ENCODE peak calls at places on chromosomes 12 and 14, in five cellular contexts. Y is PC-3, X is DND-41, R is neural progenitor cell, T is GM23338. F is an unnamed sample. For H3K36me3, the result is how much of the 10 kb centered on the place peaks cover.

GRCh38 chr12:15688202-15688736 is 100.9 kb downstream of the EPS8 start:
- DNase-seq in Y (no peak), X (no peak), R (no peak), T (peak), F (peak)

GRCh38 chr12:9112076-9112853 is 3.5 kb downstream of the A2M start:
- DNase-seq in Y (no peak), X (no peak), R (no peak), T (no peak), F (no peak)

GRCh38 chr12:82475211-82475610 is 116.9 kb downstream of the METTL25 start:
- DNase-seq in Y (no peak), X (no peak), R (no peak), T (no peak), F (no peak)

GRCh38 chr14:29682789-29683188 is 244.9 kb downstream of the PRKD1 start:
- DNase-seq in Y (no peak), X (no peak), R (no peak), T (no peak), F (no peak)

GRCh38 chr12:64900540-64900939 is 76.1 kb downstream of the TBC1D30 start:
- DNase-seq in Y (peak), X (no peak), R (no peak), T (no peak), F (no peak)

GRCh38 chr12:119676022-119676421 is 8.1 kb downstream of the PRKAB1 start:
- DNase-seq in Y (no peak), X (no peak), R (no peak), T (no peak), F (no peak)

GRCh38 chr12:106248849-106249371 is 1.1 kb upstream of the CKAP4 start:
- DNase-seq in Y (peak), X (no peak), R (no peak), T (no peak), F (no peak)

GRCh38 chr12:121295746-121296617 is 527 bp downstream of the CAMKK2 start:
- DNase-seq in Y (peak), X (peak), R (peak), T (peak), F (peak)

GRCh38 chr12:68727776-68728175 is 18.2 kb upstream of the SLC35E3 start:
- DNase-seq in Y (no peak), X (no peak), R (no peak), T (no peak), F (no peak)

GRCh38 chr14:58059121-58059520 is 92.9 kb downstream of the ARMH4 start:
- DNase-seq in Y (no peak), X (no peak), R (no peak), T (no peak), F (no peak)

GRCh38 chr12:38158428-38159091 is 158.0 kb upstream of the ALG10B start:
- DNase-seq in Y (no peak), X (no peak), R (no peak), T (no peak), F (no peak)

GRCh38 chr14:90239139-90239538 is 17.2 kb upstream of the PSMC1 start:
- DNase-seq in Y (no peak), X (peak), R (peak), T (peak), F (no peak)

GRCh38 chr12:10082057-10082874 is 16.5 kb downstream of the CLEC1A start:
- DNase-seq in Y (no peak), X (no peak), R (no peak), T (no peak), F (no peak)

GRCh38 chr12:78331764-78332163 is 501.1 kb downstream of the NAV3 start:
- DNase-seq in Y (no peak), X (no peak), R (peak), T (peak), F (no peak)

GRCh38 chr14:72889366-72889765 is 4.5 kb downstream of the DPF3 start:
- DNase-seq in Y (no peak), X (no peak), R (peak), T (no peak), F (no peak)

GRCh38 chr14:72892879-72893635 is 844 bp downstream of the DPF3 start:
- DNase-seq in Y (peak), X (peak), R (peak), T (peak), F (peak)

GRCh38 chr14:72893636-72894322 is at the start of gene DPF3:
- DNase-seq in Y (peak), X (peak), R (peak), T (peak), F (peak)

GRCh38 chr14:72892103-72892878 is 1.6 kb downstream of the DPF3 start:
- DNase-seq in Y (peak), X (no peak), R (peak), T (peak), F (no peak)

GRCh38 chr14:72891666-72892102 is 2.2 kb downstream of the DPF3 start:
- DNase-seq in Y (no peak), X (no peak), R (no peak), T (no peak), F (no peak)
- H2AFZ ChIP-seq in Y (peak), X (no peak), R (peak), T (no peak), F (no peak)

GRCh38 chr14:103476631-103477030 is 46.0 kb downstream of the CKB start:
- DNase-seq in Y (no peak), X (no peak), R (no peak), T (no peak), F (no peak)

GRCh38 chr14:103476065-103476464 is 46.6 kb downstream of the CKB start:
- DNase-seq in Y (no peak), X (no peak), R (no peak), T (no peak), F (no peak)

GRCh38 chr14:103474893-103475292 is 47.7 kb downstream of the CKB start:
- DNase-seq in Y (no peak), X (no peak), R (no peak), T (no peak), F (no peak)

DNA sequence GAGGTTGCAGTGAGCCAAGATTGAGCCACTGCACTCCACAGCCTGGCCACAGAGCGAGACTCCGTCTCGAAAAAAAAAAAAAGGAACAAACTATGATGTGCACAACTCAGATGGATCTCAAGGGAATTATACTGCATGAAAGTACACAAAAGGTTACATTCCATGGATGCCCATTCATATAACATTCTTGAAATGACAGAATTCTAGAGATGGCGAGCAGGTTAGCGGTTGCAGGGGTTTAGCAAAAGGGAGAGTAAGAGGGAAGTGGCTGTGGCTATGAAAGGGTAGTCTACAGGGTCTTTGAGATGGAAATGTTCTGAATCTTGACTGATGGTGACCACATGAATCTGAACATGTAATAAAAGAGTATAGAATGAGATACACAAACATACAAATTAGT is 49.7 kb downstream of the CKB start:
- DNase-seq in Y (no peak), X (no peak), R (no peak), T (no peak), F (peak)
- H3K36me3 ChIP-seq in Y (under half), X (half or more), R (under half), T (under half), F (under half)

GRCh38 chr14:36518586-36519430 is 1.2 kb downstream of the NKX2-1 start:
- DNase-seq in Y (no peak), X (no peak), R (peak), T (peak), F (no peak)

GRCh38 chr14:36520601-36521525 is 831 bp upstream of the NKX2-1 start:
- DNase-seq in Y (peak), X (no peak), R (peak), T (peak), F (no peak)

GRCh38 chr14:36518031-36518585 is 1.9 kb downstream of the NKX2-1 start:
- DNase-seq in Y (no peak), X (no peak), R (peak), T (peak), F (no peak)

GRCh38 chr14:36521598-36522345 is 1.7 kb upstream of the NKX2-1 start:
- DNase-seq in Y (no peak), X (no peak), R (peak), T (peak), F (no peak)

DNA sequence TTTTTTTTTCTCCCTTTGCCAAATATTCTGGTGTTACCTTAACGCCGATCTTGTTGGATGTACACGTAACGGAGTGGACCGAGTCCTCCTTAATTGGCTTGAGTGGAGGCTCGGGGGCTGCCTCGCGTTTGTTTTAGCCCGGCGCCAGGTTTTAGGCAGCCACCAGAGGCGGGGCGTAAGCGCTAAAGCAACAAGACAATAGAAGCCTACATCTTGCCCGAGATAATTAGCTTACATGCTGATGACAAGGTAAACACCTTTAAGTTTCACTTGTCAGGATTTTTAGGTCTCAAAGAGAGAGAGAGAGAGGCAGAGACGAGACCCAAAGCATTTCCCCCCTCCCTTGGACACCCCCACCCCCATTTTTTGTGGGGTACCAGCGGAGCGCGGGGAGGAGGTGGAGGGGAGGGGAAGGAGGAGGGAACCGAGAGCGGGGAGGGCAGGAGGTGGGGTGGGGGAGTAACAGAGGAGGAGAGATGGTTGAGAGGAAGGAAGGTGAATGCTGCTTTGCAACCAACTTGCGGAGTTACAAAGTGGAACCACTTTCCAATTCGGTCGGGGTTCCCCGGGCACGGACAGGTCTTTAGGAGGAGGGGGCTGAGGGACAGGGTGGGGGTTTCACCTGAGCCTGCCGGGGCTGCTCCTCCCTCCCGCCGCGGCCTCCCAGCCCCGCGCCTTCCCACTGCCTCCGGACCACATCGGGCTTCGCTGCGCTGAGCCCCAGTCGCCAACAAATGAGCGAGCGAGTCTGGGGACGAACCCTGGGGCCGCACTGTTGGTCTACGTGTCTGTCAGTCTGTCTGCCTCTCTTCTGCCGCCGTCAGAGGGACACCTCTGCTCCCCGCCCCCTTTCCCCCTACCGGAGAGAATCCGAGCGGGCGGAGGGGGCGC is at the start of gene NKX2-1:
- DNase-seq in Y (no peak), X (no peak), R (peak), T (peak), F (no peak)
- H2AFZ ChIP-seq in Y (peak), X (no peak), R (no peak), T (peak), F (no peak)

DNA sequence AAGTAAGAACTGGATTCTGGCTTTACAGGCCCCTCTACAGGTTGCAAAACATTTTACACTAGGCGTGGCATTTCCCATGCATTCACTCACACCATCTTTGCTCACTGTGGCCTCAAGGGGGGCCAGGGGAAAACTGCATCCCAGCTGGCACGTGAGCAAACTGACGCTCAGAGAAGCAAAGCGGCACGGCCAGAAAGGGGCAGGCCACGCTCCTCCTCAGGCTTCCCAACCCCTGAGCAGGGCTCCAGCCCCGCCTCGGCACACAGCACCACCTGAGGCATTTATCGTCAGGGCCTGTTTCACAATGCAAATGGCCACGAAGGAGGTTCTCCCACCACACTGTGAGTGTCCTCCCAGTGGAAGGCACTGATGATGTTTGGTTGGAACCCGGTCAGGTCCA is 90.8 kb downstream of the BCL11B start:
- DNase-seq in Y (no peak), X (no peak), R (no peak), T (no peak), F (no peak)
- H3K36me3 ChIP-seq in Y (under half), X (half or more), R (under half), T (under half), F (under half)

DNA sequence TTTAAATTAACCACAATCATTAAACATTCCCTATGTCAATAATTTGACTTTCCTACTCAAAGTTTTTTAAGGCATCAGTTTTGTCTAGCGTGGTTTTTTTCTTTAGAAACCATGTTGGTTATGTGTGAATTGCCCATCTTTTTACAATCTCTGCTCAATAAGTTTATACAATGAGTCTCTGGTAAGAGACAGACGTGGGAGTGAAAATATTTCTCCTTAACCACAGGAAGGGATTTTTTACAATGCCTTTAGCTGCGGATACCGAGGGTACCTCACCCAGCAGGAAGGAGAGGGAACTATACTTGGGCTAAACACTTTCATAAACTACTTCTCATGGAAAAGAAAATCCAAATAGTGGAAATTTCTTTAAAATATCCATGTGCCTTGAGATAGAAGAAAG is 191.4 kb upstream of the BCL2L14 start:
- DNase-seq in Y (peak), X (no peak), R (no peak), T (no peak), F (no peak)
- H2AFZ ChIP-seq in Y (no peak), X (no peak), R (no peak), T (no peak), F (no peak)

DNA sequence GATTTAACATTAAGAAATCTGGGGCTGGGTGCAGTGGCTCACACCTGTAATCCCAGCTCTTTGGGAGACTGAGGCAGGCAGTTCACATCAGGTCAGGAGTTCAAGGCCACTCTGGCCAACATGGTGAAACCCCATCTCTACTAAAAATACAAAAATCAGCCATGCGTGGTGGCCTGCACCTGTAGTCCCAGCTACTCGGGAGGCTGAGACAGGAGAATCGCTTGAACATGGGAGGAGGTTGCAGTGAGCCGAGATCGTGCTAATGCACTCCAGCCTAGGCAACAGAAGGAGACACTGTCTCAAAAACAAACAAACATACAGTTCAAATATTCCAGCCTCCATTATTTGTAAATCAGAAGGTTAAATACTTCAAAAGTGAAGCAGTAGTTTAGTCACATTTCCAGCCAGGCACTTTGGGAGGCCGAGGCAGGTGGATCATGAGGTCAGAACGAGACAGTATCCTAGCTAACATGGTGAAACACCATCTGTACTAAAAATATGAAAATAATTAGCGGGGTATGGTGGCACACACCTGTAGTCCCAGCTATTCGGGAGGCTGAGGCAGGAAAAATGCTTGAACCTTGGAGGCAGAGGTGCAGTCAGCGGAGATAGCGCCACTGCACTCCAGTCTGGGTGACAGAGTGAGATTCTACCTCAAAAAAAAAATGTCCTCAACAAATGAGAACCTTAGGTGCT is 30.3 kb downstream of the HNRNPC start:
- DNase-seq in Y (no peak), X (no peak), R (no peak), T (no peak), F (no peak)
- H3K36me3 ChIP-seq in Y (half or more), X (half or more), R (under half), T (half or more), F (under half)

DNA sequence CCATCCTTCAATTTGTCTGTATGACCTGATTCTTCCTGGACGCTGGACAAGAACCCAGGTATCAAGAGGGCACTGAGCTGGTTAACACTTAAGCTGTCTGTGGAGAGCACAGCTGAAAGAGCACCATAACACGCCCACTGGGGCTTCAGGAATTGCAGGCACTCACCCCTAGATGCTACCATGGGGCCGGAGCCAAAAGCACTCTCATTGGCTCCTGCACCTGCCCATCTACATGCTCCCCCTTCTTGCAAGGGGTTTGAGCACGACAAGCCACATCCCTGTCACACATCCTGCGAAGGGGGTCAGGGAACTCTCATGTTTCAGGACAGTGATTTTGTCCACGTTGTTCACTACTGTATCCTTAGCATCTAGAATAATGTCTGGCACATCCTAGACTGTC is 35.1 kb upstream of the TBC1D15 start:
- DNase-seq in Y (no peak), X (no peak), R (peak), T (peak), F (no peak)
- H2AFZ ChIP-seq in Y (no peak), X (no peak), R (peak), T (peak), F (no peak)

GRCh38 chr12:27732281-27732680 is 21.6 kb downstream of the MRPS35 start:
- DNase-seq in Y (peak), X (peak), R (no peak), T (peak), F (no peak)
- H3K36me3 ChIP-seq in Y (half or more), X (half or more), R (under half), T (under half), F (under half)

DNA sequence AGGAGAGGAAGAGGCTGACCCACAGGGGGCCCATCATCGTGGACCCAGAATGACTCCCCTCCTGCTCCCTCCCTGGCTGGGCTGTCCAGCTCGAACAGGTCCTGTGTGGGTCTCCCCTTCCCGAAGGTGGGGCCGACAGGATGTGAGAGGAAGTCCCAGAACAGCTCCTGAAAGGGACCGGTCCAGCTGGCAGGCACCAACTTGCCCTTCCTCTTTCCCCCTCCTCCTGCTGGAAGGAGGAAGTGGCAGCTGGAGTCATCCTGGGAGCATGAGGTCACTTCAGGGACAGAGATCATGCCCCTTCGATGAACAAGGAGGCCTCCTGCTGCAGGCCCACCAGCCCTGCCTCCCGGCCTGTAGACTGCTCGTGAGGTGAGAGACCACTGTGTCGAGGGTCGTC is 35.0 kb upstream of the BEGAIN start:
- DNase-seq in Y (no peak), X (no peak), R (no peak), T (no peak), F (no peak)
- H2AFZ ChIP-seq in Y (no peak), X (no peak), R (no peak), T (no peak), F (no peak)